ENCODE peak calls at places on chromosomes 11 and 22, in four cellular contexts. U is ELR, J is coronary artery, X is NCI-H2029 treated with DMSO at 0.1 percent for 48 hours. E is an unnamed sample.

GRCh38 chr11:93474122-93474521 is 69.1 kb downstream of the SMCO4 start:
- DNase-seq in U (no peak), J (no peak), X (peak), E (no peak)

GRCh38 chr11:68365943-68366435 is 53.6 kb downstream of the LRP5 start:
- DNase-seq in U (no peak), J (no peak), X (no peak), E (no peak)

GRCh38 chr11:125468025-125468424 is 28.0 kb downstream of the FEZ1 start:
- DNase-seq in U (no peak), J (no peak), X (no peak), E (no peak)

GRCh38 chr11:46180741-46181140 is 59.5 kb upstream of the PHF21A start:
- DNase-seq in U (no peak), J (no peak), X (no peak), E (no peak)

GRCh38 chr11:45518853-45519545 is 146.4 kb downstream of the CHST1 start:
- DNase-seq in U (no peak), J (peak), X (no peak), E (no peak)

GRCh38 chr22:22342697-22343602 is 98.4 kb downstream of the VPREB1 start:
- DNase-seq in U (peak), J (no peak), X (peak), E (peak)

GRCh38 chr11:57224537-57224936 is 12.5 kb downstream of the APLNR start:
- DNase-seq in U (peak), J (no peak), X (no peak), E (no peak)

GRCh38 chr11:19498986-19499669 is 213.5 kb upstream of the NAV2 start:
- DNase-seq in U (peak), J (no peak), X (no peak), E (no peak)

GRCh38 chr11:60944504-60945294 is 7.3 kb downstream of the SLC15A3 start:
- DNase-seq in U (no peak), J (no peak), X (no peak), E (no peak)

GRCh38 chr22:44180706-44181032 is at the start of gene PARVG:
- DNase-seq in U (no peak), J (no peak), X (no peak), E (peak)

GRCh38 chr22:44270556-44270880 is 42.2 kb downstream of the SHISAL1 start:
- DNase-seq in U (no peak), J (no peak), X (no peak), E (no peak)

GRCh38 chr11:27720277-27720830 is 20.1 kb upstream of the BDNF start:
- DNase-seq in U (peak), J (no peak), X (no peak), E (no peak)

GRCh38 chr22:40218723-40219294 is 41.1 kb downstream of the TNRC6B start:
- DNase-seq in U (no peak), J (peak), X (no peak), E (no peak)

GRCh38 chr11:5279678-5280077 is 9.9 kb upstream of the HBE1 start:
- DNase-seq in U (no peak), J (no peak), X (no peak), E (no peak)

GRCh38 chr11:11670582-11670981 is 48.8 kb upstream of the GALNT18 start:
- DNase-seq in U (no peak), J (no peak), X (no peak), E (no peak)

GRCh38 chr11:2531277-2531986 is 86.6 kb downstream of the KCNQ1 start:
- DNase-seq in U (peak), J (no peak), X (no peak), E (no peak)